ENCODE peak calls at places on chromosome 15, in four cellular contexts. One of them, this sample, is unnamed.

GRCh38 chr15:93497256-93497655 is 408.2 kb upstream of the RGMA start:
- DNase-seq in activated CD8-positive, alpha-beta memory T cell treated with anti-CD3 and anti-CD28 coated beads for 48 hours: no peak
- DNase-seq in activated CD4-positive, alpha-beta T cell treated with anti-CD3 and anti-CD28 coated beads, Interleukin-2, amount 10 ng/mL, durations not matched to agents 7 days and 5 days: no peak
- DNase-seq in stimulated activated naive CD4-positive, alpha-beta T cell: no peak
- DNase-seq in this sample: no peak

GRCh38 chr15:59751552-59752413 is 62.7 kb upstream of the BNIP2 start:
- DNase-seq in activated CD8-positive, alpha-beta memory T cell treated with anti-CD3 and anti-CD28 coated beads for 48 hours: no peak
- DNase-seq in activated CD4-positive, alpha-beta T cell treated with anti-CD3 and anti-CD28 coated beads, Interleukin-2, amount 10 ng/mL, durations not matched to agents 7 days and 5 days: peak
- DNase-seq in stimulated activated naive CD4-positive, alpha-beta T cell: no peak
- DNase-seq in this sample: no peak

GRCh38 chr15:38576837-38577236 is 12.2 kb upstream of the RASGRP1 start:
- DNase-seq in activated CD8-positive, alpha-beta memory T cell treated with anti-CD3 and anti-CD28 coated beads for 48 hours: no peak
- DNase-seq in activated CD4-positive, alpha-beta T cell treated with anti-CD3 and anti-CD28 coated beads, Interleukin-2, amount 10 ng/mL, durations not matched to agents 7 days and 5 days: no peak
- DNase-seq in stimulated activated naive CD4-positive, alpha-beta T cell: no peak
- DNase-seq in this sample: no peak

GRCh38 chr15:25674948-25675347 is 188.2 kb downstream of the ATP10A start:
- DNase-seq in activated CD8-positive, alpha-beta memory T cell treated with anti-CD3 and anti-CD28 coated beads for 48 hours: no peak
- DNase-seq in activated CD4-positive, alpha-beta T cell treated with anti-CD3 and anti-CD28 coated beads, Interleukin-2, amount 10 ng/mL, durations not matched to agents 7 days and 5 days: no peak
- DNase-seq in stimulated activated naive CD4-positive, alpha-beta T cell: no peak
- DNase-seq in this sample: no peak

GRCh38 chr15:41485226-41485625 is 8.4 kb upstream of the ITPKA start:
- DNase-seq in activated CD8-positive, alpha-beta memory T cell treated with anti-CD3 and anti-CD28 coated beads for 48 hours: no peak
- DNase-seq in activated CD4-positive, alpha-beta T cell treated with anti-CD3 and anti-CD28 coated beads, Interleukin-2, amount 10 ng/mL, durations not matched to agents 7 days and 5 days: no peak
- DNase-seq in stimulated activated naive CD4-positive, alpha-beta T cell: no peak
- DNase-seq in this sample: no peak

GRCh38 chr15:65653781-65654521 is 32.2 kb downstream of the SLC24A1 start:
- DNase-seq in activated CD8-positive, alpha-beta memory T cell treated with anti-CD3 and anti-CD28 coated beads for 48 hours: no peak
- DNase-seq in activated CD4-positive, alpha-beta T cell treated with anti-CD3 and anti-CD28 coated beads, Interleukin-2, amount 10 ng/mL, durations not matched to agents 7 days and 5 days: no peak
- DNase-seq in stimulated activated naive CD4-positive, alpha-beta T cell: no peak
- DNase-seq in this sample: no peak

GRCh38 chr15:25711691-25712090 is 151.4 kb downstream of the ATP10A start:
- DNase-seq in activated CD8-positive, alpha-beta memory T cell treated with anti-CD3 and anti-CD28 coated beads for 48 hours: no peak
- DNase-seq in activated CD4-positive, alpha-beta T cell treated with anti-CD3 and anti-CD28 coated beads, Interleukin-2, amount 10 ng/mL, durations not matched to agents 7 days and 5 days: no peak
- DNase-seq in stimulated activated naive CD4-positive, alpha-beta T cell: no peak
- DNase-seq in this sample: no peak

GRCh38 chr15:89243046-89243690 is 611 bp upstream of the FANCI start:
- DNase-seq in activated CD8-positive, alpha-beta memory T cell treated with anti-CD3 and anti-CD28 coated beads for 48 hours: no peak
- DNase-seq in activated CD4-positive, alpha-beta T cell treated with anti-CD3 and anti-CD28 coated beads, Interleukin-2, amount 10 ng/mL, durations not matched to agents 7 days and 5 days: no peak
- DNase-seq in stimulated activated naive CD4-positive, alpha-beta T cell: no peak
- DNase-seq in this sample: no peak

GRCh38 chr15:51307811-51308210 is 30.6 kb downstream of the CYP19A1 start:
- DNase-seq in activated CD8-positive, alpha-beta memory T cell treated with anti-CD3 and anti-CD28 coated beads for 48 hours: no peak
- DNase-seq in activated CD4-positive, alpha-beta T cell treated with anti-CD3 and anti-CD28 coated beads, Interleukin-2, amount 10 ng/mL, durations not matched to agents 7 days and 5 days: no peak
- DNase-seq in stimulated activated naive CD4-positive, alpha-beta T cell: no peak
- DNase-seq in this sample: no peak

GRCh38 chr15:23797747-23798157 is 110.6 kb upstream of the NDN start:
- DNase-seq in activated CD8-positive, alpha-beta memory T cell treated with anti-CD3 and anti-CD28 coated beads for 48 hours: no peak
- DNase-seq in activated CD4-positive, alpha-beta T cell treated with anti-CD3 and anti-CD28 coated beads, Interleukin-2, amount 10 ng/mL, durations not matched to agents 7 days and 5 days: no peak
- DNase-seq in stimulated activated naive CD4-positive, alpha-beta T cell: no peak
- DNase-seq in this sample: no peak

GRCh38 chr15:60994842-60995495 is 234.1 kb downstream of the RORA start:
- DNase-seq in activated CD8-positive, alpha-beta memory T cell treated with anti-CD3 and anti-CD28 coated beads for 48 hours: no peak
- DNase-seq in activated CD4-positive, alpha-beta T cell treated with anti-CD3 and anti-CD28 coated beads, Interleukin-2, amount 10 ng/mL, durations not matched to agents 7 days and 5 days: no peak
- DNase-seq in stimulated activated naive CD4-positive, alpha-beta T cell: no peak
- DNase-seq in this sample: no peak

GRCh38 chr15:72368895-72369294 is 6.9 kb downstream of the HEXA start:
- DNase-seq in activated CD8-positive, alpha-beta memory T cell treated with anti-CD3 and anti-CD28 coated beads for 48 hours: no peak
- DNase-seq in activated CD4-positive, alpha-beta T cell treated with anti-CD3 and anti-CD28 coated beads, Interleukin-2, amount 10 ng/mL, durations not matched to agents 7 days and 5 days: no peak
- DNase-seq in stimulated activated naive CD4-positive, alpha-beta T cell: no peak
- DNase-seq in this sample: peak

GRCh38 chr15:65334586-65335231 is 30.2 kb downstream of the RNU5B-1 start:
- DNase-seq in activated CD8-positive, alpha-beta memory T cell treated with anti-CD3 and anti-CD28 coated beads for 48 hours: no peak
- DNase-seq in activated CD4-positive, alpha-beta T cell treated with anti-CD3 and anti-CD28 coated beads, Interleukin-2, amount 10 ng/mL, durations not matched to agents 7 days and 5 days: no peak
- DNase-seq in stimulated activated naive CD4-positive, alpha-beta T cell: no peak
- DNase-seq in this sample: no peak

GRCh38 chr15:25173241-25174028 is 218.6 kb downstream of the SNRPN start:
- DNase-seq in activated CD8-positive, alpha-beta memory T cell treated with anti-CD3 and anti-CD28 coated beads for 48 hours: no peak
- DNase-seq in activated CD4-positive, alpha-beta T cell treated with anti-CD3 and anti-CD28 coated beads, Interleukin-2, amount 10 ng/mL, durations not matched to agents 7 days and 5 days: no peak
- DNase-seq in stimulated activated naive CD4-positive, alpha-beta T cell: no peak
- DNase-seq in this sample: no peak

GRCh38 chr15:74768771-74769342 is 13.0 kb upstream of the CSK start:
- DNase-seq in activated CD8-positive, alpha-beta memory T cell treated with anti-CD3 and anti-CD28 coated beads for 48 hours: no peak
- DNase-seq in activated CD4-positive, alpha-beta T cell treated with anti-CD3 and anti-CD28 coated beads, Interleukin-2, amount 10 ng/mL, durations not matched to agents 7 days and 5 days: peak
- DNase-seq in stimulated activated naive CD4-positive, alpha-beta T cell: peak
- DNase-seq in this sample: no peak

GRCh38 chr15:29208352-29208751 is 61.3 kb downstream of the NSMCE3 start:
- DNase-seq in activated CD8-positive, alpha-beta memory T cell treated with anti-CD3 and anti-CD28 coated beads for 48 hours: no peak
- DNase-seq in activated CD4-positive, alpha-beta T cell treated with anti-CD3 and anti-CD28 coated beads, Interleukin-2, amount 10 ng/mL, durations not matched to agents 7 days and 5 days: no peak
- DNase-seq in stimulated activated naive CD4-positive, alpha-beta T cell: no peak
- DNase-seq in this sample: no peak

GRCh38 chr15:22229971-22230815 is 149.9 kb downstream of the OR4M2 start:
- DNase-seq in activated CD8-positive, alpha-beta memory T cell treated with anti-CD3 and anti-CD28 coated beads for 48 hours: no peak
- DNase-seq in activated CD4-positive, alpha-beta T cell treated with anti-CD3 and anti-CD28 coated beads, Interleukin-2, amount 10 ng/mL, durations not matched to agents 7 days and 5 days: no peak
- DNase-seq in stimulated activated naive CD4-positive, alpha-beta T cell: no peak
- DNase-seq in this sample: no peak

GRCh38 chr15:65049418-65049840 is 4.2 kb downstream of the SLC51B start:
- DNase-seq in activated CD8-positive, alpha-beta memory T cell treated with anti-CD3 and anti-CD28 coated beads for 48 hours: peak
- DNase-seq in activated CD4-positive, alpha-beta T cell treated with anti-CD3 and anti-CD28 coated beads, Interleukin-2, amount 10 ng/mL, durations not matched to agents 7 days and 5 days: peak
- DNase-seq in stimulated activated naive CD4-positive, alpha-beta T cell: peak
- DNase-seq in this sample: peak

GRCh38 chr15:98648654-98649537 is 557 bp downstream of the IGF1R start:
- DNase-seq in activated CD8-positive, alpha-beta memory T cell treated with anti-CD3 and anti-CD28 coated beads for 48 hours: no peak
- DNase-seq in activated CD4-positive, alpha-beta T cell treated with anti-CD3 and anti-CD28 coated beads, Interleukin-2, amount 10 ng/mL, durations not matched to agents 7 days and 5 days: peak
- DNase-seq in stimulated activated naive CD4-positive, alpha-beta T cell: peak
- DNase-seq in this sample: no peak

GRCh38 chr15:79380755-79381499 is 51.2 kb upstream of the MINAR1 start:
- DNase-seq in activated CD8-positive, alpha-beta memory T cell treated with anti-CD3 and anti-CD28 coated beads for 48 hours: peak
- DNase-seq in activated CD4-positive, alpha-beta T cell treated with anti-CD3 and anti-CD28 coated beads, Interleukin-2, amount 10 ng/mL, durations not matched to agents 7 days and 5 days: peak
- DNase-seq in stimulated activated naive CD4-positive, alpha-beta T cell: peak
- DNase-seq in this sample: peak

GRCh38 chr15:47184405-47185221 is 532.7 kb upstream of the SEMA6D start:
- DNase-seq in activated CD8-positive, alpha-beta memory T cell treated with anti-CD3 and anti-CD28 coated beads for 48 hours: no peak
- DNase-seq in activated CD4-positive, alpha-beta T cell treated with anti-CD3 and anti-CD28 coated beads, Interleukin-2, amount 10 ng/mL, durations not matched to agents 7 days and 5 days: no peak
- DNase-seq in stimulated activated naive CD4-positive, alpha-beta T cell: no peak
- DNase-seq in this sample: no peak

GRCh38 chr15:31476411-31476810 is 149.8 kb downstream of the KLF13 start:
- DNase-seq in activated CD8-positive, alpha-beta memory T cell treated with anti-CD3 and anti-CD28 coated beads for 48 hours: no peak
- DNase-seq in activated CD4-positive, alpha-beta T cell treated with anti-CD3 and anti-CD28 coated beads, Interleukin-2, amount 10 ng/mL, durations not matched to agents 7 days and 5 days: no peak
- DNase-seq in stimulated activated naive CD4-positive, alpha-beta T cell: no peak
- DNase-seq in this sample: no peak

GRCh38 chr15:84981711-84982300 is at the start of gene PDE8A:
- DNase-seq in activated CD8-positive, alpha-beta memory T cell treated with anti-CD3 and anti-CD28 coated beads for 48 hours: peak
- DNase-seq in activated CD4-positive, alpha-beta T cell treated with anti-CD3 and anti-CD28 coated beads, Interleukin-2, amount 10 ng/mL, durations not matched to agents 7 days and 5 days: peak
- DNase-seq in stimulated activated naive CD4-positive, alpha-beta T cell: peak
- DNase-seq in this sample: no peak

GRCh38 chr15:27492021-27492621 is 521.1 kb downstream of the GABRG3 start:
- DNase-seq in activated CD8-positive, alpha-beta memory T cell treated with anti-CD3 and anti-CD28 coated beads for 48 hours: no peak
- DNase-seq in activated CD4-positive, alpha-beta T cell treated with anti-CD3 and anti-CD28 coated beads, Interleukin-2, amount 10 ng/mL, durations not matched to agents 7 days and 5 days: no peak
- DNase-seq in stimulated activated naive CD4-positive, alpha-beta T cell: no peak
- DNase-seq in this sample: peak

GRCh38 chr15:59867436-59867835 is 136.7 kb upstream of the FOXB1 start:
- DNase-seq in activated CD8-positive, alpha-beta memory T cell treated with anti-CD3 and anti-CD28 coated beads for 48 hours: no peak
- DNase-seq in activated CD4-positive, alpha-beta T cell treated with anti-CD3 and anti-CD28 coated beads, Interleukin-2, amount 10 ng/mL, durations not matched to agents 7 days and 5 days: no peak
- DNase-seq in stimulated activated naive CD4-positive, alpha-beta T cell: no peak
- DNase-seq in this sample: no peak